ENCODE peak calls at places on chromosomes 16 and 17, in six cellular contexts. F is adrenal gland, N is NB4, G is stomach, J is GM12878, Y is A549. Q is an unnamed sample.

GRCh38 chr17:74429604-74430384 is 2.1 kb upstream of the GPRC5C start:
- DNase-seq in F (no peak), G (peak; percentile 74), Y (no peak), J (no peak), N (peak; percentile 49), Q (peak; percentile 88)

GRCh38 chr17:17152385-17152784 is 53.7 kb downstream of the PLD6 start:
- DNase-seq in J (no peak), F (no peak), G (peak; percentile 36), Y (no peak), N (no peak), Q (peak; percentile 47)

GRCh38 chr16:11632455-11632921 is 35.8 kb upstream of the SNN start:
- DNase-seq in G (no peak), Y (no peak), F (peak; percentile 65), N (no peak), J (no peak), Q (no peak)

GRCh38 chr17:18319604-18320256 is 4.6 kb downstream of the SMCR8 start:
- DNase-seq in N (peak; percentile 70), G (peak; percentile 27), Y (peak; percentile 63), J (no peak), F (peak; percentile 67), Q (no peak)

GRCh38 chr17:8175795-8176196 is 384 bp downstream of the TMEM107 start:
- DNase-seq in Y (peak; percentile 39), F (no peak), J (no peak), G (no peak), N (peak; percentile 61), Q (no peak)

GRCh38 chr17:35684046-35684802 is 47.2 kb upstream of the RASL10B start:
- DNase-seq in Y (peak; percentile 14), F (no peak), G (no peak), J (no peak), N (no peak), Q (no peak)

GRCh38 chr17:50808413-50808812 is 27.0 kb upstream of the WFIKKN2 start:
- DNase-seq in F (no peak), Y (no peak), N (no peak), G (no peak), J (no peak), Q (no peak)

GRCh38 chr17:55273579-55274370 is 9.0 kb downstream of the HLF start:
- DNase-seq in Y (peak; percentile 13), F (peak; percentile 90), G (peak; percentile 84), J (no peak), N (no peak), Q (peak; percentile 74)

GRCh38 chr16:71788578-71788977 is 20.1 kb downstream of the AP1G1 start:
- DNase-seq in Y (no peak), N (no peak), G (no peak), J (no peak), F (no peak), Q (no peak)

GRCh38 chr17:70636517-70637133 is 467.3 kb downstream of the KCNJ2 start:
- DNase-seq in N (peak; percentile 38), Y (peak; percentile 52), J (no peak), F (no peak), G (no peak), Q (no peak)

GRCh38 chr17:28612936-28613872 is 781 bp downstream of the RSKR start:
- DNase-seq in Y (peak; percentile 39), J (no peak), F (peak; percentile 28), N (peak; percentile 65), G (peak; percentile 33), Q (no peak)

GRCh38 chr17:82285141-82285540 is 11.6 kb upstream of the CSNK1D start:
- DNase-seq in G (no peak), Y (no peak), N (no peak), F (no peak), J (no peak), Q (no peak)

GRCh38 chr16:88375236-88376052 is 7.3 kb upstream of the ZNF469 start:
- DNase-seq in F (no peak), N (no peak), G (no peak), J (no peak), Y (no peak), Q (no peak)

GRCh38 chr16:5615868-5616642 is 518.5 kb upstream of the EEF2KMT start:
- DNase-seq in N (peak; percentile 59), G (peak; percentile 56), F (peak; percentile 30), Y (peak; percentile 58), J (no peak), Q (no peak)

GRCh38 chr17:69773081-69773480 is 301.9 kb upstream of the KCNJ16 start:
- DNase-seq in J (no peak), N (no peak), F (no peak), G (no peak), Y (no peak), Q (no peak)

GRCh38 chr17:8015957-8016631 is 13.7 kb downstream of the GUCY2D start:
- DNase-seq in N (no peak), F (no peak), Y (no peak), G (peak; percentile 66), J (no peak), Q (no peak)

GRCh38 chr17:68987966-68988365 is 32.8 kb upstream of the ABCA8 start:
- DNase-seq in G (no peak), Y (no peak), N (no peak), F (no peak), J (no peak), Q (no peak)

GRCh38 chr16:86515420-86515779 is 5.1 kb downstream of the FOXF1 start:
- DNase-seq in F (no peak), N (no peak), Y (no peak), G (no peak), J (no peak), Q (no peak)

DNA sequence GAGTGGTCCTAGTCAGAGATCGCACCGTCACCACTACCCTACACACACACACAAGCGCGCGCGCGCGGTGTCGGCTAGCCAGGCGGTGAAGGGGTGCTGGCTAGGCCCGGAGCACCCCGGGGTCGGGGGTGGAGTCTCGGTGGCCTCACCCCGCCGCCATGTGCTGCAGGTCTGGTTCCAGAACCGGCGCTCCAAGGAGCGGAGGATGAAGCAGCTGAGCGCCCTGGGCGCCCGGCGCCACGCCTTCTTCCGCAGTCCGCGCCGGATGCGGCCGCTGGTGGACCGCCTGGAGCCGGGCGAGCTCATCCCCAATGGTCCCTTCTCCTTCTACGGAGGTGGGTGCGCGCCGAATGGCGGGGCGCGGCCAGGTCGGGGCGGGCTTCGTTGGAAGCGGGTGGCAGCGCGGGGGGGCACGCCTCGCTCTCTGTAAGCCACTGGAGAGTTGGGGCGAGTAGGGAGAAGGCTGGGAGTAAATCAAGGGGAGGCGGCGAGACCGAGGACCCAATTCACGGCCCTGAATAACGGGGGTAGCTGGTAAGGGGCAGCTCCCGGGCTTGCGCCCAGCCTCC is 4.8 kb downstream of the LHX1 start:
- DNase-seq in F (no peak), Y (no peak), G (no peak), J (no peak), N (no peak), Q (no peak)
- H3K4me3 ChIP-seq in F (no peak overlapping the region), Y (no peak overlapping the region), G (peak overlapping the region; percentile 7), J (no peak overlapping the region), N (no peak overlapping the region), Q (peak overlapping the region; percentile 24)

DNA sequence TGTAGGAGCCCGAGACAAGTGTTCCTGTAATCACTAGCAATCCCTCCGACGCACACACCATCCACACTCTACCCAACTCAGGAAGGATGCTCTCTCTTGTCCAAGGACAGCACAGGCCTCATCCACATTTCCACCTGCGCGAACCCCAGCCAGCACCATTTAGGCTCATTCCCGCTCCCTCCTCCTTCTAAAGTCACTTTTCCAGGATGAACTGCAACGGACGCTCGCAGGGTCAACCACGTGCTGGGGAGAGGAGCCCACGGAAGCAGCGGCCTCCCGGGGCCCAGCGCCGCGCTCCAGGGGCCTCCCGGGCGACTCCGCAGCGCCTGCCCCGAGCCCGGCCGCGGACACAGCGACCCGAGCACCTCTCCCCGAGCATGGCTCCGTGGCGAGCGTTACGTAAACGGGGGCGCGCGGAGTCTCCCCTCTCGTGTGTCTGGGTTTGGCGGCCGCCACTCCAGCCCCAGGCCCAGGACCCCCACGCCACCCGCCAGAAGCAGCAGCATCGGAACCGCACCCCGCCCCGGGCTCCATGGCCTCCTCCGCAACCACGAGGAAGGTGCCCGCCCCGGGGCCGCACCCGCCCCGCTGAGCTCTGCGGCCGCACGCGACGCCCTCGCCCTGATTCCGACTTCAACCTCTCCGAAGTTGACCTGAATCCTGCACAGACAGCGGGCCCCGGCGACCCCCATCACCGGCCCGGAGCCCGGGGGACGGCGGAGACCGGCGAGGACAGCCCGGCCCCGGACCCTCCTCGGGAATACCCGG is 668 bp downstream of the USP36 start:
- DNase-seq in Y (peak; percentile 58), G (peak; percentile 51), J (no peak), N (peak; percentile 56), F (peak; percentile 58), Q (no peak)
- TF ChIP-seq POLR2A in Y (no peak), G (no peak), J (no peak), N (no peak), F (no peak), Q (peak; percentile 37)

GRCh38 chr17:79811036-79811887 is 14.4 kb upstream of the CBX8 start:
- DNase-seq in N (peak; percentile 74), G (no peak), Y (peak; percentile 87), F (no peak), J (no peak), Q (no peak)
- H3K4me3 ChIP-seq in N (no peak overlapping the region), G (no peak overlapping the region), Y (peak overlapping the region; percentile 51), F (no peak overlapping the region), J (peak overlapping the region; percentile 32), Q (no peak overlapping the region)

DNA sequence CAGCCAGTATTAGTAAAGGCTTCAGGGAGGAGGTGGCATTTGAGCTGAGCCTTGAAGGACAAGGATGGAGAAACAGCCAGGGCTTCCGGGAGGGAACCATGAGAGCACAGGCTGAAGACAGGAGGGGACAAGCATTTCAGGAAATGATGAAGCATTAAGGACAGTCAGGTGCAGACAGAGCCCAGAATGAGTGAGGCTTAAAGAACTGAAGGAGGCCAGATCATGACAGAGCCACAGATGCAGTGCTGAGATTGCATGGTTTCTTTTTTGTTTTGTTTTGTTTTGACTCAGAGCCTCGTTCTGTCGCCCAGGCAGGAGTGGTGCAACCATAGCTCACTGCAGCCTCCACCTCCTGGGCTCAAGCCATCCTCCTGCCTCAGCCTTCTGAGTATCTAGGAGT is 211.5 kb downstream of the SOX9 start:
- DNase-seq in F (no peak), J (peak; percentile 28), G (no peak), N (no peak), Y (no peak), Q (no peak)
- TF ChIP-seq POLR2A in F (no peak), J (no peak), G (no peak), N (no peak), Y (no peak), Q (no peak)

GRCh38 chr16:53781023-53781605 is 77.2 kb downstream of the FTO start:
- DNase-seq in F (no peak), N (no peak), Y (peak; percentile 45), J (no peak), G (no peak), Q (no peak)

GRCh38 chr16:53775821-53776431 is 72.0 kb downstream of the FTO start:
- DNase-seq in G (peak; percentile 60), F (peak; percentile 68), Y (peak; percentile 88), J (no peak), N (peak; percentile 87), Q (peak; percentile 9)

GRCh38 chr16:53779186-53779585 is 75.2 kb downstream of the FTO start:
- DNase-seq in J (no peak), N (no peak), Y (no peak), F (no peak), G (no peak), Q (no peak)

GRCh38 chr16:53782148-53782547 is 78.2 kb downstream of the FTO start:
- DNase-seq in Y (no peak), J (no peak), G (no peak), F (no peak), N (no peak), Q (no peak)

GRCh38 chr16:53780051-53780450 is 76.1 kb downstream of the FTO start:
- DNase-seq in F (no peak), J (no peak), N (no peak), G (peak; percentile 50), Y (no peak), Q (no peak)
- H3K4me3 ChIP-seq in F (no peak overlapping the region), J (no peak overlapping the region), N (no peak overlapping the region), G (no peak overlapping the region), Y (no peak overlapping the region), Q (no peak overlapping the region)